ENCODE peak calls at places on chromosomes 13 and 19, in seven cellular contexts. V is neural crest cell, F is cardiac fibroblast, G is LNCaP clone FGC, J is body of pancreas, P is NCI-H774, R is left ventricle myocardium inferior. D is an unnamed sample.
A peak's percentile ranks its signal among the peaks of the same experiment; 100 is the strongest.

GRCh38 chr19:57103573-57104277 is 16.1 kb upstream of the USP29 start:
- DNase-seq in V (peak; percentile 14), F (peak; percentile 80), G (peak; percentile 30), J (peak; percentile 60), P (peak; percentile 21), R (peak; percentile 38), D (peak; percentile 39)

GRCh38 chr13:75530536-75530935 is 7.1 kb downstream of the COMMD6 start:
- DNase-seq in V (no peak), F (no peak), G (no peak), J (no peak), P (no peak), R (no peak), D (no peak)

GRCh38 chr13:50589139-50589538 is 254.4 kb downstream of the DLEU7 start:
- DNase-seq in V (no peak), F (peak; percentile 69), G (no peak), J (no peak), P (no peak), R (no peak), D (no peak)

GRCh38 chr13:34816543-34816942 is 125.5 kb upstream of the NBEA start:
- DNase-seq in V (no peak), F (peak; percentile 3), G (no peak), J (no peak), P (no peak), R (no peak), D (no peak)

GRCh38 chr19:18591735-18592385 is 3.3 kb downstream of the REX1BD start:
- DNase-seq in V (no peak), F (no peak), G (no peak), J (no peak), P (no peak), R (no peak), D (no peak)

GRCh38 chr19:2782357-2782935 is 627 bp downstream of the SGTA start:
- DNase-seq in V (no peak), F (peak; percentile 5), G (no peak), J (peak; percentile 16), P (no peak), R (no peak), D (no peak)

GRCh38 chr13:66994097-66994496 is 236.0 kb downstream of the PCDH9 start:
- DNase-seq in V (peak; percentile 69), F (peak; percentile 83), G (no peak), J (peak; percentile 72), P (no peak), R (peak; percentile 45), D (peak; percentile 81)

GRCh38 chr19:52716578-52716977 is 18.3 kb downstream of the ZNF611 start:
- DNase-seq in V (no peak), F (no peak), G (no peak), J (no peak), P (no peak), R (no peak), D (no peak)